ENCODE peak calls at places on chromosomes 7 and 10, in five cellular contexts. F is astrocyte, T is neural progenitor cell, O is PC-3, J is right lobe of liver. Q is an unnamed sample.

GRCh38 chr7:148687555-148687954 is 11.1 kb upstream of the CUL1 start:
- DNase-seq in F (peak; percentile 74), T (no peak), O (no peak), J (no peak), Q (no peak)

GRCh38 chr10:102120987-102121738 is 995 bp upstream of the LDB1 start:
- DNase-seq in F (peak; percentile 71), T (peak; percentile 89), O (no peak), J (peak; percentile 38), Q (peak; percentile 81)

GRCh38 chr10:642186-642890 is 47.1 kb downstream of the DIP2C start:
- DNase-seq in F (no peak), T (no peak), O (peak; percentile 7), J (no peak), Q (no peak)

GRCh38 chr10:15813415-15813814 is 46.9 kb downstream of the MINDY3 start:
- DNase-seq in F (peak; percentile 37), T (no peak), O (peak; percentile 79), J (no peak), Q (no peak)

GRCh38 chr7:72674394-72674793 is 153.6 kb downstream of the TYW1B start:
- DNase-seq in F (no peak), T (no peak), O (peak; percentile 48), J (no peak), Q (no peak)

GRCh38 chr10:102665904-102666509 is 21.7 kb downstream of the TRIM8 start:
- DNase-seq in F (no peak), T (no peak), O (no peak), J (no peak), Q (no peak)

GRCh38 chr7:51802698-51803097 is 486.1 kb upstream of the COBL start:
- DNase-seq in F (no peak), T (peak; percentile 21), O (no peak), J (no peak), Q (no peak)

GRCh38 chr7:107938448-107939250 is 47.7 kb downstream of the DLD start:
- DNase-seq in F (peak; percentile 48), T (no peak), O (no peak), J (no peak), Q (peak; percentile 61)

GRCh38 chr10:36254191-36254590 is 612.1 kb upstream of the FZD8 start:
- DNase-seq in F (peak; percentile 6), T (no peak), O (peak; percentile 75), J (peak; percentile 67), Q (peak; percentile 67)

GRCh38 chr10:15571570-15571969 is 148.2 kb downstream of the ITGA8 start:
- DNase-seq in F (peak; percentile 36), T (no peak), O (no peak), J (peak; percentile 28), Q (peak; percentile 47)

GRCh38 chr10:87817291-87817872 is 644 bp downstream of the ATAD1 start:
- DNase-seq in F (no peak), T (no peak), O (peak; percentile 2), J (no peak), Q (no peak)

GRCh38 chr10:85864173-85864549 is 502.4 kb downstream of the GRID1 start:
- DNase-seq in F (no peak), T (no peak), O (no peak), J (peak; percentile 52), Q (no peak)

GRCh38 chr7:69896100-69896499 is 297.8 kb downstream of the AUTS2 start:
- DNase-seq in F (no peak), T (no peak), O (no peak), J (no peak), Q (no peak)

GRCh38 chr10:67609996-67610793 is 85.8 kb downstream of the CTNNA3 start:
- DNase-seq in F (peak; percentile 79), T (peak; percentile 54), O (no peak), J (no peak), Q (no peak)

GRCh38 chr7:100812729-100813128 is 14.6 kb downstream of the EPHB4 start:
- DNase-seq in F (no peak), T (no peak), O (no peak), J (no peak), Q (no peak)

GRCh38 chr10:7832060-7832459 is 13.8 kb downstream of the TAF3 start:
- DNase-seq in F (no peak), T (no peak), O (no peak), J (no peak), Q (no peak)

GRCh38 chr10:31759124-31759798 is 169.4 kb downstream of the ARHGAP12 start:
- DNase-seq in F (peak; percentile 36), T (peak; percentile 74), O (no peak), J (peak; percentile 78), Q (peak; percentile 52)

GRCh38 chr7:47406766-47407129 is 175.2 kb downstream of the TNS3 start:
- DNase-seq in F (no peak), T (no peak), O (no peak), J (no peak), Q (no peak)
- H3K4me1 ChIP-seq in F (peaks cover 9% of the 10 kb centered on the region), T (peaks cover 8% of the 10 kb centered on the region), O (peaks cover 5% of the 10 kb centered on the region), J (peaks cover 36% of the 10 kb centered on the region), Q (peaks cover 17% of the 10 kb centered on the region)

DNA sequence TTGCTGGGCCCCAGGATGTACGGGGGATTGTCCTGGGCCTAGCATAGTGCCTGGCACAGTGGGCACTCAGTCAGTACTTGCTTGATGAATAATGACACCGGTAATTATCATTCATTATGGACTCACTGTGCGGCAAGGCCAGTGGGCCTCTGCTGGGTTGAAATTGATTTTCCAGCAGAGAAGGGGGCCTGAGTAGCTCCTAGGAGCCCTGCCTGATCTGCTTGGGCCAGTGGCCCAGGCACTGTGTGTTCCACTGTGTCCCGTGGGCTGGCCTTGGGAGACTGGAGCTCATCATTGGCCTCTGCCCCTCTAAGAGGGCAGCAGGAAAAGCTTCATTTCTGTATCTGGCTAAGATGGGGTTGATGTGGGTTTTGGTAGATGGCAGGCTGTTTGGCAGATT is 1.4 kb downstream of the CHST3 start:
- DNase-seq in F (no peak), T (no peak), O (no peak), J (no peak), Q (no peak)
- H3K4me3 ChIP-seq in F (peak overlapping the region; percentile 87), T (peak overlapping the region; percentile 77), O (peak overlapping the region; percentile 82), J (peak overlapping the region; percentile 45), Q (peak overlapping the region; percentile 82)

GRCh38 chr10:107056160-107056559 is 108.3 kb downstream of the SORCS1 start:
- DNase-seq in F (no peak), T (no peak), O (no peak), J (peak; percentile 26), Q (no peak)

GRCh38 chr10:107059058-107059457 is 105.4 kb downstream of the SORCS1 start:
- DNase-seq in F (no peak), T (no peak), O (no peak), J (no peak), Q (no peak)

GRCh38 chr10:107051769-107052168 is 112.7 kb downstream of the SORCS1 start:
- DNase-seq in F (no peak), T (no peak), O (no peak), J (no peak), Q (no peak)

GRCh38 chr10:107059872-107060271 is 104.6 kb downstream of the SORCS1 start:
- DNase-seq in F (no peak), T (no peak), O (no peak), J (no peak), Q (no peak)

DNA sequence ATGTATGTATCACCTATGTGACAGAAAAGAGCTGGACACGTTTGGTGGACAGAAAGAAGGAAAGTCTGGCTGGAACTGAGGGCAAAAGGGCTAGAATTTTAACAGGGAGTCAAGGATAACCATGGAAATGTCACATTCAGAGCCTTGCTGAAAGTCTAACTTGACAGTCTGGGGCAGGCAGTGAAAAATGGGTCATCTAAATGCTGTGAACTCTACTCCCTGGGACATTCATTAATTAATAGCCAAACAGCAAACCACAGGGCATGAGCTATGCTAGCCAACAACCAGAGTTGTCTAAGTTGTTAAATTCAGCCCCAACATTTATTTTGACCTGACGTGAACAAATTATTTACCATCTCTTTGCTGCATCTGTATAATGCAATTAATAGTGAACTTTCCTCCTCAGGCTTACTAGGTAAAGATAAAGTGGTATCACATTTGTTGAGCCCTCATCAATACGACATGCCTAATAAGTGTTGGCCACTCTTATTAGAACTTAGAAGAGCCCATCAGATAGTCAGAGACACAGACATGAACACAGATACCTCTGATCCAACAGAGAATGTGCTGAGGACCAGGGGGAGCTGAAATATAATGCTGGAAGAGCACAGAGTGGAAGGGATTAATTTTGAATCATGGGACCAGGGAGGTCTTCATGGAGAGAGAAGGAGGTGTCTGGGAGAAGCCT is 109.9 kb downstream of the SORCS1 start:
- DNase-seq in F (no peak), T (no peak), O (no peak), J (peak; percentile 18), Q (no peak)
- TF ChIP-seq CTCF in F (no peak), T (no peak), O (no peak), J (no peak), Q (no peak)

GRCh38 chr10:103986360-103986759 is 19.4 kb downstream of the SLK start:
- DNase-seq in F (no peak), T (no peak), O (no peak), J (no peak), Q (no peak)
- H3K4me1 ChIP-seq in F (no peaks in the 10 kb centered on the region), T (no peaks in the 10 kb centered on the region), O (peaks cover 4% of the 10 kb centered on the region), J (no peaks in the 10 kb centered on the region), Q (peaks cover 50% of the 10 kb centered on the region)

GRCh38 chr10:22682237-22683192 is 31.9 kb downstream of the PIP4K2A start:
- DNase-seq in F (peak; percentile 91), T (no peak), O (peak; percentile 78), J (peak; percentile 37), Q (no peak)
- H3K4me3 ChIP-seq in F (no peak overlapping the region), T (no peak overlapping the region), O (peak overlapping the region; percentile 64), J (no peak overlapping the region), Q (no peak overlapping the region)

GRCh38 chr10:71431945-71432905 is 35.5 kb downstream of the CDH23 start:
- DNase-seq in F (no peak), T (peak; percentile 42), O (no peak), J (no peak), Q (no peak)
- TF ChIP-seq CTCF in F (no peak), T (peak; percentile 44), O (peak; percentile 26), J (no peak), Q (no peak)

GRCh38 chr7:4747746-4748145 is 27.7 kb upstream of the AP5Z1 start:
- DNase-seq in F (no peak), T (no peak), O (no peak), J (no peak), Q (no peak)

GRCh38 chr7:4749363-4749762 is 26.1 kb upstream of the AP5Z1 start:
- DNase-seq in F (no peak), T (no peak), O (no peak), J (no peak), Q (no peak)

GRCh38 chr7:4747013-4747412 is 28.4 kb upstream of the AP5Z1 start:
- DNase-seq in F (no peak), T (no peak), O (no peak), J (no peak), Q (peak; percentile 52)

GRCh38 chr7:4749798-4750197 is 25.6 kb upstream of the AP5Z1 start:
- DNase-seq in F (no peak), T (no peak), O (no peak), J (no peak), Q (no peak)

GRCh38 chr7:4748267-4748666 is 27.2 kb upstream of the AP5Z1 start:
- DNase-seq in F (no peak), T (no peak), O (no peak), J (no peak), Q (peak; percentile 51)
- H3K4me1 ChIP-seq in F (peaks cover 31% of the 10 kb centered on the region), T (peaks cover 20% of the 10 kb centered on the region), O (peaks cover 27% of the 10 kb centered on the region), J (peaks cover 21% of the 10 kb centered on the region), Q (peaks cover 67% of the 10 kb centered on the region)

GRCh38 chr7:26691886-26692285 is 172.5 kb downstream of the SKAP2 start:
- DNase-seq in F (no peak), T (peak; percentile 27), O (no peak), J (no peak), Q (no peak)
- H3K4me3 ChIP-seq in F (no peak overlapping the region), T (no peak overlapping the region), O (no peak overlapping the region), J (no peak overlapping the region), Q (no peak overlapping the region)